ENCODE peak calls at places on chromosomes 12 and 14, in seven cellular contexts. One of them, this sample, is unnamed.

GRCh38 chr14:50363734-50364113 is 33.0 kb downstream of the CDKL1 start:
- DNase-seq in right atrium auricular region: no peak
- DNase-seq in astrocyte of the cerebellum: no peak
- DNase-seq in mammary epithelial cell: no peak
- DNase-seq in GM06990: peak
- DNase-seq in cardiac muscle cell: no peak
- DNase-seq in tibial nerve: peak
- DNase-seq in this sample: peak

GRCh38 chr12:85632390-85632789 is 203.8 kb downstream of the RASSF9 start:
- DNase-seq in right atrium auricular region: no peak
- DNase-seq in astrocyte of the cerebellum: no peak
- DNase-seq in mammary epithelial cell: no peak
- DNase-seq in GM06990: no peak
- DNase-seq in cardiac muscle cell: no peak
- DNase-seq in tibial nerve: no peak
- DNase-seq in this sample: peak

GRCh38 chr14:68621400-68622365 is 171.2 kb downstream of the ZFP36L1 start:
- DNase-seq in right atrium auricular region: peak
- DNase-seq in astrocyte of the cerebellum: peak
- DNase-seq in mammary epithelial cell: no peak
- DNase-seq in GM06990: no peak
- DNase-seq in cardiac muscle cell: no peak
- DNase-seq in tibial nerve: peak
- DNase-seq in this sample: peak

GRCh38 chr12:63075376-63076000 is 75.5 kb downstream of the AVPR1A start:
- DNase-seq in right atrium auricular region: no peak
- DNase-seq in astrocyte of the cerebellum: no peak
- DNase-seq in mammary epithelial cell: no peak
- DNase-seq in GM06990: no peak
- DNase-seq in cardiac muscle cell: peak
- DNase-seq in tibial nerve: no peak
- DNase-seq in this sample: no peak

GRCh38 chr14:26963696-26964095 is 365.9 kb upstream of the NOVA1 start:
- DNase-seq in right atrium auricular region: no peak
- DNase-seq in astrocyte of the cerebellum: no peak
- DNase-seq in mammary epithelial cell: no peak
- DNase-seq in GM06990: no peak
- DNase-seq in cardiac muscle cell: no peak
- DNase-seq in tibial nerve: peak
- DNase-seq in this sample: no peak

GRCh38 chr14:59301354-59301753 is 112.9 kb downstream of the DAAM1 start:
- DNase-seq in right atrium auricular region: no peak
- DNase-seq in astrocyte of the cerebellum: no peak
- DNase-seq in mammary epithelial cell: no peak
- DNase-seq in GM06990: peak
- DNase-seq in cardiac muscle cell: no peak
- DNase-seq in tibial nerve: no peak
- DNase-seq in this sample: no peak

GRCh38 chr14:34461334-34462131 is 507 bp downstream of the SPTSSA start:
- DNase-seq in right atrium auricular region: peak
- DNase-seq in astrocyte of the cerebellum: no peak
- DNase-seq in mammary epithelial cell: peak
- DNase-seq in GM06990: no peak
- DNase-seq in cardiac muscle cell: peak
- DNase-seq in tibial nerve: peak
- DNase-seq in this sample: peak

GRCh38 chr12:29072631-29073030 is 76.4 kb upstream of the FAR2 start:
- DNase-seq in right atrium auricular region: no peak
- DNase-seq in astrocyte of the cerebellum: no peak
- DNase-seq in mammary epithelial cell: peak
- DNase-seq in GM06990: no peak
- DNase-seq in cardiac muscle cell: no peak
- DNase-seq in tibial nerve: no peak
- DNase-seq in this sample: no peak

GRCh38 chr14:55580401-55581010 is 499 bp downstream of the KTN1 start:
- DNase-seq in right atrium auricular region: no peak
- DNase-seq in astrocyte of the cerebellum: no peak
- DNase-seq in mammary epithelial cell: peak
- DNase-seq in GM06990: peak
- DNase-seq in cardiac muscle cell: peak
- DNase-seq in tibial nerve: no peak
- DNase-seq in this sample: no peak

GRCh38 chr14:75040959-75041358 is 10.3 kb downstream of the MLH3 start:
- DNase-seq in right atrium auricular region: no peak
- DNase-seq in astrocyte of the cerebellum: no peak
- DNase-seq in mammary epithelial cell: no peak
- DNase-seq in GM06990: no peak
- DNase-seq in cardiac muscle cell: no peak
- DNase-seq in tibial nerve: no peak
- DNase-seq in this sample: no peak

GRCh38 chr14:55297611-55298323 is 26.5 kb downstream of the FBXO34 start:
- DNase-seq in right atrium auricular region: no peak
- DNase-seq in astrocyte of the cerebellum: no peak
- DNase-seq in mammary epithelial cell: peak
- DNase-seq in GM06990: no peak
- DNase-seq in cardiac muscle cell: no peak
- DNase-seq in tibial nerve: no peak
- DNase-seq in this sample: no peak

GRCh38 chr14:79473676-79474075 is 737.6 kb downstream of the DIO2 start:
- DNase-seq in right atrium auricular region: no peak
- DNase-seq in astrocyte of the cerebellum: no peak
- DNase-seq in mammary epithelial cell: no peak
- DNase-seq in GM06990: no peak
- DNase-seq in cardiac muscle cell: no peak
- DNase-seq in tibial nerve: no peak
- DNase-seq in this sample: no peak

GRCh38 chr14:94689218-94689984 is 77.2 kb downstream of the SERPINA3 start:
- DNase-seq in right atrium auricular region: no peak
- DNase-seq in astrocyte of the cerebellum: no peak
- DNase-seq in mammary epithelial cell: peak
- DNase-seq in GM06990: peak
- DNase-seq in cardiac muscle cell: peak
- DNase-seq in tibial nerve: peak
- DNase-seq in this sample: peak

GRCh38 chr14:79783061-79783460 is 428.2 kb downstream of the DIO2 start:
- DNase-seq in right atrium auricular region: no peak
- DNase-seq in astrocyte of the cerebellum: no peak
- DNase-seq in mammary epithelial cell: no peak
- DNase-seq in GM06990: no peak
- DNase-seq in cardiac muscle cell: no peak
- DNase-seq in tibial nerve: no peak
- DNase-seq in this sample: no peak

GRCh38 chr12:107990325-107990724 is 138.8 kb upstream of the WSCD2 start:
- DNase-seq in right atrium auricular region: no peak
- DNase-seq in astrocyte of the cerebellum: no peak
- DNase-seq in mammary epithelial cell: peak
- DNase-seq in GM06990: no peak
- DNase-seq in cardiac muscle cell: peak
- DNase-seq in tibial nerve: peak
- DNase-seq in this sample: no peak

GRCh38 chr14:28571636-28572035 is 195.0 kb upstream of the FOXG1 start:
- DNase-seq in right atrium auricular region: no peak
- DNase-seq in astrocyte of the cerebellum: no peak
- DNase-seq in mammary epithelial cell: peak
- DNase-seq in GM06990: no peak
- DNase-seq in cardiac muscle cell: no peak
- DNase-seq in tibial nerve: no peak
- DNase-seq in this sample: no peak

GRCh38 chr14:95504135-95505029 is 12.1 kb downstream of the SYNE3 start:
- DNase-seq in right atrium auricular region: no peak
- DNase-seq in astrocyte of the cerebellum: no peak
- DNase-seq in mammary epithelial cell: no peak
- DNase-seq in GM06990: peak
- DNase-seq in cardiac muscle cell: no peak
- DNase-seq in tibial nerve: no peak
- DNase-seq in this sample: peak

GRCh38 chr14:45361727-45362126 is 108.7 kb upstream of the MIS18BP1 start:
- DNase-seq in right atrium auricular region: no peak
- DNase-seq in astrocyte of the cerebellum: no peak
- DNase-seq in mammary epithelial cell: no peak
- DNase-seq in GM06990: no peak
- DNase-seq in cardiac muscle cell: no peak
- DNase-seq in tibial nerve: no peak
- DNase-seq in this sample: no peak

GRCh38 chr12:89791286-89791685 is 82.6 kb upstream of the ATP2B1 start:
- DNase-seq in right atrium auricular region: no peak
- DNase-seq in astrocyte of the cerebellum: no peak
- DNase-seq in mammary epithelial cell: no peak
- DNase-seq in GM06990: no peak
- DNase-seq in cardiac muscle cell: no peak
- DNase-seq in tibial nerve: no peak
- DNase-seq in this sample: no peak

DNA sequence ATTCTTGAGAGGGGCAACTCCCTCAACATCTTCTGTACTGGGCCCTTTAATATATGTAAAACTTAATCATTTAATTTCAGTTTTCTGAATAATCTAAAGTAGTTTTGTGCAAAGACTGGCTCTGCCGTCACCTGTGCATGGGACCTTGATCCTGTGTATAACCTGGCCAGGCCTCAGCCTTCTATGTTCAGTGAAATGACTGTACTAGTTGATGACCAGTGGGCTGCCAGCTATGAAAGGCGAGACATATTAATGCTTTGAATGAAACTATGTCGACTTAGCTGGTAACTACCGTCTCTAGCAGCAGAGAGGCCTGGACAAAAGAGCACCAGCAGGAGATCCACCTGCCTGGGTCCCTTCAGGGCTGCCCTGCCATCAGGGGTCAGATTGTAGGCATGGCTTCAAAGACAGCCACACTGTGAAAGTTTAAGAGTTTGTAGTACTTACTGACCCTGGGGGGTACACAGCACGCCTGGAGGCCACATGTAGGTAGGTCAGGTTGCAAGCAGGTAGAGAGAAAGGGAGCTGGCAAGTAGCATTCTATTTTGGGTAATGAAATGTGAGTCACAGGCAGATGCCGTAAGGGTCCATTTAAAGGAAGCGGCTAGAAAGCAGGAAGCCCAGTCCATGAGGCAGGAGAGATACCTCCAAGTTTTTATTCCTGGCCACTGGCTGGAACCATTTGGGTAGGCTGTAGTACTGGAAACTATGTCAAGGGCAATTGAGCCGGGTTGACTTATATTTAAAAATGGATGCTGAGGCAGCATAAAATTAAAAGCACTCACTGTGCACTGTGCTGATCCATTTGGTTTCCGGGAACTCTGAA is 77.2 kb downstream of the BHLHE41 start:
- DNase-seq in right atrium auricular region: no peak
- DNase-seq in astrocyte of the cerebellum: no peak
- DNase-seq in mammary epithelial cell: no peak
- DNase-seq in GM06990: no peak
- DNase-seq in cardiac muscle cell: no peak
- DNase-seq in tibial nerve: no peak
- DNase-seq in this sample: no peak
- TF ChIP-seq CTCF in right atrium auricular region: no peak
- TF ChIP-seq CTCF in astrocyte of the cerebellum: no peak
- TF ChIP-seq CTCF in mammary epithelial cell: no peak
- TF ChIP-seq CTCF in GM06990: no peak
- TF ChIP-seq CTCF in cardiac muscle cell: no peak
- TF ChIP-seq CTCF in tibial nerve: no peak
- TF ChIP-seq CTCF in this sample: no peak

GRCh38 chr14:104977681-104978647 is at the start of gene AHNAK2:
- DNase-seq in right atrium auricular region: no peak
- DNase-seq in astrocyte of the cerebellum: no peak
- DNase-seq in mammary epithelial cell: peak
- DNase-seq in GM06990: peak
- DNase-seq in cardiac muscle cell: peak
- DNase-seq in tibial nerve: no peak
- DNase-seq in this sample: peak

GRCh38 chr14:104975481-104976197 is 2.5 kb downstream of the AHNAK2 start:
- DNase-seq in right atrium auricular region: no peak
- DNase-seq in astrocyte of the cerebellum: no peak
- DNase-seq in mammary epithelial cell: no peak
- DNase-seq in GM06990: no peak
- DNase-seq in cardiac muscle cell: peak
- DNase-seq in tibial nerve: no peak
- DNase-seq in this sample: no peak

GRCh38 chr14:104974665-104975390 is 3.3 kb downstream of the AHNAK2 start:
- DNase-seq in right atrium auricular region: no peak
- DNase-seq in astrocyte of the cerebellum: no peak
- DNase-seq in mammary epithelial cell: no peak
- DNase-seq in GM06990: no peak
- DNase-seq in cardiac muscle cell: no peak
- DNase-seq in tibial nerve: no peak
- DNase-seq in this sample: no peak

GRCh38 chr14:104977008-104977680 is 1.0 kb downstream of the AHNAK2 start:
- DNase-seq in right atrium auricular region: no peak
- DNase-seq in astrocyte of the cerebellum: no peak
- DNase-seq in mammary epithelial cell: peak
- DNase-seq in GM06990: no peak
- DNase-seq in cardiac muscle cell: no peak
- DNase-seq in tibial nerve: no peak
- DNase-seq in this sample: no peak

GRCh38 chr14:104976198-104977007 is 1.8 kb downstream of the AHNAK2 start:
- DNase-seq in right atrium auricular region: peak
- DNase-seq in astrocyte of the cerebellum: no peak
- DNase-seq in mammary epithelial cell: peak
- DNase-seq in GM06990: peak
- DNase-seq in cardiac muscle cell: peak
- DNase-seq in tibial nerve: peak
- DNase-seq in this sample: peak
- H3K4me3 ChIP-seq in right atrium auricular region: no peak
- H3K4me3 ChIP-seq in astrocyte of the cerebellum: no peak
- H3K4me3 ChIP-seq in mammary epithelial cell: peak
- H3K4me3 ChIP-seq in GM06990: no peak
- H3K4me3 ChIP-seq in cardiac muscle cell: no peak
- H3K4me3 ChIP-seq in tibial nerve: no peak
- H3K4me3 ChIP-seq in this sample: no peak

DNA sequence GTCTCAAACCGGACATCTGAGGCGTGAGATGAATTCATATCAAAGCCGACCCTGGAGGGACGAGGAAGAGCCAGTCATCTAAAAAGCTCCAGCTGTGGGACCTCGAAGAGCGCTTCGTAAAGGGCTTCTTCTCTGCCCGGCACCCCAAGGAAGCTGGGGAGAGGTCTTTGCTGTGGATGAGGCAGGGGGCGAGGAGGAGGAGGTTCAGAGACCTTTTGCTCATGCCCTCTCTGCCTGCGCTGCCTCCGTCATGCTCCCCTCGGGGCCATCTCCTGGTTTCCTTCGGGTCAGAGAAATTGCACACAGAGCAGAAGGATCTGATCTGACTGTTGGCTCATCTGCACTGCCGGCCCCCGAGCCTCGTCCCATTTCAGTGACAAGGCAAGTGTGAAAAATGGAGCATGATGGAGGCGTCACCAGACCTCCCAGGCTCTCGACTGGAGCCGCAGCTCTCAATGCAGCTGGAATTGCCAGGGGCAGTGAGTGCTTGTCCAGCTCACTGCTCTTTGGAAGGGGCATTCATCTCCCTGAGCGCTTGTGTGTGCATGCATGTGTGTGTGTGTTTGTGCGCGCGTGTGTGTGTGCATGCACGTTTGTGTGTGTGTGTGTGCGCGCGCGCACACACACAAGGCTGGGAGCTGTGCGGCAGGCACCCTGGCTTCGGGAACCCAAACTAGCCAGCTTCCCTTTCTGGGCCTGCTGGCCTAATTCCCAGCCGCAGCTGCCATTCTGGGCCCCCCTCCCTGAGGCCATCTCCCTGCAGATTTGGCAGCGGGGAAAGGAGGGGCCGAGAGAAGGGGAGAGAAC is 9.2 kb downstream of the CABP1 start:
- DNase-seq in right atrium auricular region: no peak
- DNase-seq in astrocyte of the cerebellum: no peak
- DNase-seq in mammary epithelial cell: no peak
- DNase-seq in GM06990: no peak
- DNase-seq in cardiac muscle cell: no peak
- DNase-seq in tibial nerve: no peak
- DNase-seq in this sample: no peak
- TF ChIP-seq CTCF in right atrium auricular region: no peak
- TF ChIP-seq CTCF in astrocyte of the cerebellum: no peak
- TF ChIP-seq CTCF in mammary epithelial cell: no peak
- TF ChIP-seq CTCF in GM06990: no peak
- TF ChIP-seq CTCF in cardiac muscle cell: no peak
- TF ChIP-seq CTCF in tibial nerve: no peak
- TF ChIP-seq CTCF in this sample: no peak

GRCh38 chr12:49776858-49777257 is 35.5 kb downstream of the TMBIM6 start:
- DNase-seq in right atrium auricular region: no peak
- DNase-seq in astrocyte of the cerebellum: no peak
- DNase-seq in mammary epithelial cell: no peak
- DNase-seq in GM06990: no peak
- DNase-seq in cardiac muscle cell: no peak
- DNase-seq in tibial nerve: no peak
- DNase-seq in this sample: no peak
- H3K4me3 ChIP-seq in right atrium auricular region: no peak
- H3K4me3 ChIP-seq in astrocyte of the cerebellum: no peak
- H3K4me3 ChIP-seq in mammary epithelial cell: no peak
- H3K4me3 ChIP-seq in GM06990: no peak
- H3K4me3 ChIP-seq in cardiac muscle cell: no peak
- H3K4me3 ChIP-seq in tibial nerve: no peak
- H3K4me3 ChIP-seq in this sample: no peak

This sample was measured in fibroblast of the aortic adventitia.